ENCODE peak calls at places on chromosomes 5 and 9, in eight cellular contexts. X is OCI-LY7, I is osteoblast, A is DND-41, G is IMR-90, R is MM.1S, H is neuronal stem cell, J is mammary epithelial cell. K is an unnamed sample.

GRCh38 chr9:98797491-98797890 is 1.1 kb upstream of the ANKS6 start:
- DNase-seq in R (no peak), I (no peak), J (no peak), G (no peak), A (no peak), X (no peak), H (no peak), K (no peak)

GRCh38 chr5:58383459-58383858 is 76.4 kb downstream of the PLK2 start:
- DNase-seq in J (peak), H (no peak), I (no peak), A (no peak), X (no peak), G (no peak), R (no peak), K (no peak)

GRCh38 chr9:21078702-21079101 is 960 bp upstream of the IFNB1 start:
- DNase-seq in X (peak), H (no peak), R (no peak), I (no peak), G (no peak), J (no peak), A (peak), K (no peak)

GRCh38 chr9:102506391-102506790 is 488.7 kb upstream of the CYLC2 start:
- DNase-seq in G (no peak), R (no peak), J (no peak), I (no peak), X (no peak), H (no peak), A (no peak), K (no peak)

GRCh38 chr5:58466939-58467338 is 7.1 kb upstream of the PLK2 start:
- DNase-seq in A (peak), I (peak), R (peak), J (no peak), X (no peak), H (no peak), G (peak), K (peak)

GRCh38 chr9:99011161-99011709 is 67.5 kb downstream of the COL15A1 start:
- DNase-seq in H (peak), J (no peak), G (peak), A (no peak), R (no peak), X (peak), I (peak), K (no peak)

GRCh38 chr5:136810198-136810823 is 445.0 kb upstream of the TRPC7 start:
- DNase-seq in R (no peak), X (no peak), I (no peak), A (no peak), G (peak), H (no peak), J (peak), K (no peak)

GRCh38 chr9:91426123-91426745 is 2.6 kb upstream of the NFIL3 start:
- DNase-seq in J (peak), H (no peak), G (peak), X (peak), I (no peak), A (no peak), R (peak), K (peak)

GRCh38 chr5:176418251-176418650 is 1.9 kb upstream of the CLTB start:
- DNase-seq in G (no peak), X (no peak), I (no peak), J (peak), H (no peak), R (no peak), A (no peak), K (peak)

GRCh38 chr9:84988621-84989020 is 319.1 kb downstream of the NTRK2 start:
- DNase-seq in G (no peak), A (no peak), R (no peak), H (no peak), X (no peak), I (no peak), J (no peak), K (no peak)

GRCh38 chr5:151495330-151495729 is 47.9 kb downstream of the SLC36A1 start:
- DNase-seq in X (no peak), H (no peak), R (no peak), J (no peak), G (peak), I (no peak), A (no peak), K (no peak)

GRCh38 chr9:121862371-121862970 is 211.0 kb downstream of the DAB2IP start:
- DNase-seq in I (no peak), X (no peak), G (no peak), R (no peak), A (no peak), J (no peak), H (no peak), K (no peak)

DNA sequence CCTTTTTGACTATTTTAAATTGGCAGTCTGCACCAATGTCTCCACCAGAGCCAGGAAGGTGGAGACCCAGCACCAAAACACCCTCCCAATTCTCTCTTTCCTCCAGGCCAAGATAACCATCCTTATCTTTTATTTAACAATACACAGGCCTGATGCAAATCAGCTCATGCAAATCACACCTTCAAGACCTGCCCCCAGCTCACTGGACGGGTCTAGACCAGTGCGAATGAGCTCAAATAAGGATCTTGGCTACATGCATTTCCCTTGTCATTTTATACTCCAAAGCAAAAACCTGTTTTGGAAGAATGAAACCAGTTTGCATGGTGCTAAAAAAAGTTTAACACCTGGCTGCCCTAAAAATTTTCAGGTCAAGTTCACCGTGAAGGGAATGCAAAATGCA is 31.9 kb upstream of the DAPK1 start:
- DNase-seq in A (no peak), H (no peak), X (peak), R (no peak), G (no peak), J (no peak), I (no peak), K (no peak)
- H2AFZ ChIP-seq in A (no peak), H (no peak), X (peak), R (no peak), G (no peak), J (no peak), I (no peak), K (no peak)

GRCh38 chr5:144183254-144183889 is 12.7 kb downstream of the KCTD16 start:
- DNase-seq in X (peak), H (no peak), I (peak), G (peak), A (no peak), J (peak), R (peak), K (peak)
- H2AFZ ChIP-seq in X (no peak), H (no peak), I (peak), G (no peak), A (no peak), J (no peak), R (no peak), K (no peak)

GRCh38 chr5:73233053-73233460 is 60.1 kb downstream of the TMEM174 start:
- DNase-seq in I (peak), J (no peak), G (no peak), H (no peak), X (no peak), R (no peak), A (no peak), K (no peak)
- H2AFZ ChIP-seq in I (peak), J (peak), G (peak), H (peak), X (no peak), R (no peak), A (no peak), K (no peak)

DNA sequence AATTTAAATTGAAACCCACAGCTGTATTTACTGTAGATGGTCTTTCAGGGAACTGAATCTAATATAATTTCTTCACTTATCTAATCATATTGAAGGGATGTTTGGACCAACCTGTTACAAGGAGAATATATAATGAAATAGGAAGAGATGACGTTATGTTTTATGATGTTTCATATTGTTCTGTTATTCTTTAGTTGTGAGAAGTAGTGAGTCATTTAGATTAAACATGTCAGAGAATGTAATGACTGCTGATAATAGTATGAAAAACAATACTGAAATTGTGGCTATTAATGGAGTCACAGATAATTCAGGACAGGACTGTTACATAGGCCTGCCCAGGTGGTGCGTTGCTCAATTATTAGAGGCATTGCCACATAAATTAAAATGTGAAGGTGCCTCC is 1993.4 kb downstream of the EFNA5 start:
- DNase-seq in R (no peak), G (peak), A (no peak), J (no peak), I (no peak), H (no peak), X (no peak), K (no peak)
- H2AFZ ChIP-seq in R (no peak), G (no peak), A (no peak), J (no peak), I (no peak), H (no peak), X (no peak), K (no peak)

DNA sequence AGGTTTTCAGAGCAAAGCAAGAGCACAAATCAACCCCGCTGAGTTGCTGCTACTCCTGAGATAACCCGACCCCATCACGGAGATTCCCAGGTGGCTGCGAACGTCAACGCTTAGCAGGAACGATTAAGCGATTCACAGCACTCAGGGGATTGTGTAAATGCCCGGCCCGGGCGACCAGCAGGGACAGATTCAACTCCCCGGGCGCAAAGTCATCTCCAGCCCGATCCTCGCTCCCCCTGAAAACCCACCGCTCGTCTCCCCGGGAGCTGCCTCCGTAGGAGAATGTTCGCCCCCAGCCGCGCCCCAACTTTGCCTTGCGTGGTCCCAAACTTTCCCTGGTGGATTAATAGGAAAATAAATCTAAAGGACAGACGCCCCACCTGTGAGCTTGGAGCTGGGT is 685 bp downstream of the SLC24A2 start:
- DNase-seq in R (no peak), H (peak), X (no peak), A (no peak), I (peak), J (peak), G (no peak), K (no peak)
- H2AFZ ChIP-seq in R (no peak), H (peak), X (no peak), A (no peak), I (no peak), J (peak), G (peak), K (no peak)

GRCh38 chr5:96871022-96871388 is 5.3 kb upstream of the ERAP2 start:
- DNase-seq in R (no peak), A (no peak), I (no peak), J (no peak), G (no peak), X (no peak), H (no peak), K (no peak)
- H2AFZ ChIP-seq in R (no peak), A (peak), I (no peak), J (no peak), G (no peak), X (peak), H (peak), K (peak)

GRCh38 chr5:42230839-42231238 is 192.4 kb upstream of the GHR start:
- DNase-seq in J (no peak), I (no peak), X (no peak), G (no peak), R (no peak), A (no peak), H (no peak), K (no peak)
- H2AFZ ChIP-seq in J (no peak), I (no peak), X (no peak), G (no peak), R (no peak), A (no peak), H (no peak), K (no peak)